ENCODE peak calls at places on chromosome 2, in eight cellular contexts. W is transverse colon, L is ovary, T is stomach, Q is heart right ventricle, R is PC-3, J is tibial nerve, C is K562. Y is an unnamed sample.

GRCh38 chr2:150008901-150009300 is 421.3 kb upstream of the MMADHC start:
- DNase-seq in J (no peak), W (no peak), Q (no peak), T (no peak), C (no peak), R (no peak), L (no peak), Y (no peak)

GRCh38 chr2:178870703-178871102 is 63.5 kb upstream of the TTN start:
- DNase-seq in J (no peak), C (no peak), T (no peak), W (no peak), L (no peak), Q (no peak), R (peak; percentile 82), Y (no peak)

GRCh38 chr2:26933638-26934334 is 36.7 kb upstream of the MAPRE3 start:
- DNase-seq in C (no peak), T (no peak), Q (no peak), R (no peak), L (no peak), J (no peak), W (no peak), Y (no peak)

GRCh38 chr2:71449343-71449742 is 4.0 kb upstream of the DYSF start:
- DNase-seq in C (no peak), J (no peak), T (no peak), W (no peak), Q (no peak), L (no peak), R (no peak), Y (no peak)

GRCh38 chr2:31947871-31948270 is 62.9 kb downstream of the MEMO1 start:
- DNase-seq in J (no peak), Q (no peak), C (no peak), T (no peak), L (no peak), R (no peak), W (no peak), Y (no peak)

GRCh38 chr2:95277246-95277906 is 3.1 kb downstream of the PROM2 start:
- DNase-seq in R (peak; percentile 82), J (no peak), T (peak; percentile 79), Q (no peak), W (peak; percentile 79), C (peak; percentile 45), L (no peak), Y (no peak)

GRCh38 chr2:186431306-186431705 is 54.8 kb upstream of the ZC3H15 start:
- DNase-seq in L (no peak), C (no peak), J (no peak), T (no peak), W (no peak), R (no peak), Q (no peak), Y (no peak)

GRCh38 chr2:86218124-86218523 is 18.9 kb downstream of the MRPL35 start:
- DNase-seq in C (no peak), Q (no peak), J (no peak), L (no peak), T (no peak), W (no peak), R (no peak), Y (no peak)

GRCh38 chr2:158501301-158501700 is 44.5 kb downstream of the PKP4 start:
- DNase-seq in J (no peak), R (no peak), C (no peak), L (no peak), Q (peak; percentile 54), W (no peak), T (peak; percentile 35), Y (peak; percentile 83)

GRCh38 chr2:112973156-112973555 is 4.7 kb upstream of the IL36G start:
- DNase-seq in C (no peak), W (no peak), T (no peak), L (no peak), J (no peak), Q (no peak), R (peak; percentile 21), Y (no peak)

GRCh38 chr2:173204316-173204715 is 128.7 kb downstream of the MAP3K20 start:
- DNase-seq in J (no peak), T (no peak), C (no peak), W (no peak), R (no peak), L (no peak), Q (no peak), Y (no peak)

GRCh38 chr2:98324181-98324580 is 22.1 kb upstream of the CNGA3 start:
- DNase-seq in L (no peak), R (no peak), Q (no peak), J (no peak), C (no peak), W (no peak), T (no peak), Y (no peak)

GRCh38 chr2:60535392-60536312 is 17.8 kb downstream of the BCL11A start:
- DNase-seq in R (no peak), L (no peak), C (no peak), W (no peak), Q (no peak), T (no peak), J (no peak), Y (no peak)

GRCh38 chr2:59083075-59083792 is 842.1 kb upstream of the FANCL start:
- DNase-seq in W (no peak), L (no peak), Q (no peak), R (no peak), C (no peak), T (no peak), J (no peak), Y (no peak)
- H3K4me3 ChIP-seq in W (no peak overlapping the region), L (no peak overlapping the region), Q (no peak overlapping the region), R (no peak overlapping the region), C (no peak overlapping the region), T (no peak overlapping the region), J (no peak overlapping the region), Y (no peak overlapping the region)

DNA sequence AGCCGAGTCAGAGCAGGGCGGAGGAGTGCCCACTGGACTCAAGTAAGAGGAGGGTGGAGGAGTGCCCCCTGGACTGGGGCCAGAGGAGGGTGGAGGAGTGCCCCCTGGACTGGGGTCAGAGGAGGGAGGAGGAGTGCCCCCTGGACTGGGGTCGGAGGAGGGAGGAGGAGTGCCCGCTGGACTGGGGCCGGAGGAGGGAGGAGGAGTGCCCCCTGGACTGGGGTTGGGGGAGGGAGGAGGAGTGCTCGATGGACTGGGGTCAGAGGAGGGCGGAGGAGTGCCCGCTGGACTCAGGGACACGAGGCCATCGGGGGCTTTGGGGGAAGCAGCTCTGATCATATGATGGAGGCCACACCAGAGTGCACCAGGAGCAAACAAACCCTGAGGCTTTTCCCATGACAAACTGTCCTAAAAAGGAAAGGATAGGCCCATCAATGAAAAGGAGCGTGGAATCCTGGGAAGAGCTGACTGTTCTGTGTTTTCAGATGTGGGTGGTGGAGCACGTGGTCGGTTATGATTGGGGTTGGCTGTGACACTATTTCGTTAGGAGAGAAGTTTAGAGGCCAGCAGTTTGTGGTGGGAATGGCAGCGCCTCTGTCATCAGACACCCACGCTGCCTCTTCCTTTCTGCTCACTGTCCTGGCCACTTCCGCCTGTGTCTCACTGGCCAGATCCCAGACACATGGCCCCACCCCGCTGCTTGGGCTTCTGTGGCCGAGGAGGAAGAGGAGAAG is 24.5 kb upstream of the HPCAL1 start:
- DNase-seq in W (peak; percentile 39), T (no peak), Q (peak; percentile 60), L (peak; percentile 70), J (peak; percentile 44), C (peak; percentile 91), R (no peak), Y (peak; percentile 68)
- TF ChIP-seq CTCF in W (no peak), T (no peak), Q (no peak), L (no peak), J (no peak), C (no peak), R (no peak), Y (no peak)

GRCh38 chr2:42921721-42922120 is 129.3 kb upstream of the HAAO start:
- DNase-seq in L (no peak), T (no peak), J (no peak), W (no peak), R (no peak), C (no peak), Q (no peak), Y (no peak)
- H3K27ac ChIP-seq in L (no peak overlapping the region), T (peak overlapping the region; percentile 89), J (peak overlapping the region; percentile 93), W (peak overlapping the region; percentile 88), R (no peak overlapping the region), C (no peak overlapping the region), Q (peak overlapping the region; percentile 94), Y (no peak overlapping the region)

GRCh38 chr2:126775300-126775985 is 119.5 kb downstream of the GYPC start:
- DNase-seq in Q (no peak), T (no peak), L (no peak), J (no peak), C (no peak), R (no peak), W (no peak), Y (no peak)

GRCh38 chr2:126776255-126776654 is 120.3 kb downstream of the GYPC start:
- DNase-seq in W (no peak), R (no peak), T (no peak), L (no peak), C (no peak), J (no peak), Q (peak; percentile 30), Y (no peak)

GRCh38 chr2:126777620-126777978 is 121.1 kb upstream of the TEX51 start:
- DNase-seq in L (no peak), W (no peak), Q (no peak), R (no peak), T (no peak), C (no peak), J (no peak), Y (no peak)

GRCh38 chr2:126778561-126779285 is 120.0 kb upstream of the TEX51 start:
- DNase-seq in W (peak; percentile 11), T (no peak), J (no peak), Q (no peak), C (peak; percentile 13), R (no peak), L (no peak), Y (no peak)

DNA sequence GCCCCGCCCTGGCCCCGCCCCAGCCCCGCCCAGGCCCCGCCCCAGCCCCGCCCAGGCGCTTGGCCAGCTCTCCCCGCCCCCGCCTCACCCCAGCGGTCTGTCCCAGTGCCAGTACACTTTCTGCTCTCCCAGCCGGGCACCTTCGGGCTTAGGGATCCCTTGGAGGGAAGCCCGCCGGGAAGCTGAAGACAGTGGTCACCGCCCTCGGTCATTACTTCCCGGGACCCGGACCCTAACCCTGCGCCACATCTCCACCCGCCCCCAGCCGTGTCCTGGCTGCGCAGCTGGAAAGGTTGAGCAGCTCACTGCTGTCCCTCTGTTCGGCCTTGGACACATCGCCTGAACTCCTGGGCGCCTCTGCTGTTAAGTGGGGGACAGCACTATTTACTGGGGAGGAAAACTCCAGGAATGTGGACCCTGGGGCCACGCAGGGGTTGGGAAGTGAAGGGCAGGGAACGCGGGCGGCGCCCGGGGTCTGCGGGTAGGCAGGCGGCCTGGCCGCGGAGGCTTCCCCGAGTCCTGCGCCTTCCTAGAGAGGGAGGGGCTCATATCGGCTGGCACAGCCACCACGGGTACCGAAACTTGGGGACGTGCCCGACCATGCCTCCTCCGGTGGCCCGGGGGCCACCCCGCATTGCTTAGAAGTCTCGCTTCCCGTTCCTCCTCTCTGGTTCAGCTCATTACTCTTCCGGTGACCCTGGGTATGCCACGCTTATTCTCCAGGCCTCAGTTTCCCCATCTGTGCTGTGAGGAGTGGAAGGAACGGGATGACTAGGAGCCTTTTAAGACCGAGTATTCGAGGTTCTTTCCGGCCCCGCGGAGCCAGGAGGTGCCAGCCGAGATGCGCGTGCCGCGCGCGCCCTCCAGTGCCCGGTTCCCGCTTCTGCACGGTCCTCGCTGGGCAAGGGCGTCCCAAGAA is 121.0 kb downstream of the GYPC start:
- DNase-seq in L (peak; percentile 89), C (peak; percentile 85), J (peak; percentile 68), Q (peak; percentile 87), R (peak; percentile 64), T (peak; percentile 83), W (peak; percentile 87), Y (peak; percentile 85)
- H3K4me3 ChIP-seq in L (peak overlapping the region; percentile 43), C (peak overlapping the region; percentile 48), J (peak overlapping the region; percentile 54), Q (peak overlapping the region; percentile 61), R (peak overlapping the region; percentile 38), T (peak overlapping the region; percentile 75), W (peak overlapping the region; percentile 49), Y (peak overlapping the region; percentile 56)